ENCODE peak calls at places on chromosomes 2 and 18, in eight cellular contexts. K is psoas muscle, N is AG09309, V is DND-41, E is BE2C, P is heart left ventricle, W is fibroblast of lung, A is endodermal cell. H is an unnamed sample.
A peak's percentile ranks its signal among the peaks of the same experiment; 100 is the strongest.

GRCh38 chr2:111666160-111666559 is 217.8 kb downstream of the ANAPC1 start:
- DNase-seq in K (no peak), N (no peak), V (peak; percentile 0), E (no peak), P (no peak), W (no peak), A (peak; percentile 10), H (no peak)

GRCh38 chr18:61946449-61946848 is 53.6 kb upstream of the RNF152 start:
- DNase-seq in K (no peak), N (no peak), V (no peak), E (no peak), P (no peak), W (peak; percentile 89), A (no peak), H (peak; percentile 59)

GRCh38 chr18:42784612-42785011 is 330.9 kb downstream of the RIT2 start:
- DNase-seq in K (no peak), N (no peak), V (no peak), E (no peak), P (no peak), W (peak; percentile 38), A (no peak), H (no peak)

GRCh38 chr2:26164641-26165211 is 8.2 kb upstream of the GAREM2 start:
- DNase-seq in K (no peak), N (no peak), V (no peak), E (no peak), P (no peak), W (no peak), A (peak; percentile 17), H (no peak)

GRCh38 chr2:85705680-85706039 is 11.5 kb downstream of the GNLY start:
- DNase-seq in K (peak; percentile 48), N (peak; percentile 95), V (no peak), E (no peak), P (no peak), W (peak; percentile 98), A (no peak), H (peak; percentile 99)

GRCh38 chr2:144682248-144682647 is 162.3 kb upstream of the ZEB2 start:
- DNase-seq in K (no peak), N (no peak), V (no peak), E (no peak), P (no peak), W (no peak), A (no peak), H (no peak)

GRCh38 chr18:48638896-48639771 is 100.3 kb downstream of the CTIF start:
- DNase-seq in K (no peak), N (no peak), V (no peak), E (no peak), P (no peak), W (no peak), A (no peak), H (no peak)

GRCh38 chr2:165432234-165432966 is 37.1 kb upstream of the CSRNP3 start:
- DNase-seq in K (no peak), N (no peak), V (no peak), E (no peak), P (no peak), W (no peak), A (no peak), H (no peak)

GRCh38 chr2:43142921-43143438 is 83.4 kb downstream of the ZFP36L2 start:
- DNase-seq in K (peak; percentile 8), N (no peak), V (peak; percentile 47), E (no peak), P (no peak), W (no peak), A (no peak), H (peak; percentile 38)
- TF ChIP-seq CTCF in K (no peak), N (no peak), V (peak; percentile 57), E (peak; percentile 7), P (no peak), W (no peak), A (peak; percentile 22), H (no peak)

GRCh38 chr2:218983263-218983970 is 1.6 kb downstream of the FEV start:
- DNase-seq in K (no peak), N (no peak), V (no peak), E (peak; percentile 69), P (no peak), W (no peak), A (peak; percentile 74), H (no peak)

GRCh38 chr2:218982312-218983262 is 2.4 kb downstream of the FEV start:
- DNase-seq in K (no peak), N (no peak), V (no peak), E (peak; percentile 68), P (no peak), W (no peak), A (peak; percentile 67), H (no peak)

GRCh38 chr2:218979846-218980738 is 4.9 kb downstream of the FEV start:
- DNase-seq in K (peak; percentile 85), N (no peak), V (peak; percentile 82), E (peak; percentile 94), P (peak; percentile 73), W (peak; percentile 66), A (peak; percentile 97), H (peak; percentile 71)

GRCh38 chr2:218981390-218982311 is 3.3 kb downstream of the FEV start:
- DNase-seq in K (no peak), N (no peak), V (no peak), E (peak; percentile 64), P (peak; percentile 39), W (peak; percentile 20), A (peak; percentile 81), H (no peak)

DNA sequence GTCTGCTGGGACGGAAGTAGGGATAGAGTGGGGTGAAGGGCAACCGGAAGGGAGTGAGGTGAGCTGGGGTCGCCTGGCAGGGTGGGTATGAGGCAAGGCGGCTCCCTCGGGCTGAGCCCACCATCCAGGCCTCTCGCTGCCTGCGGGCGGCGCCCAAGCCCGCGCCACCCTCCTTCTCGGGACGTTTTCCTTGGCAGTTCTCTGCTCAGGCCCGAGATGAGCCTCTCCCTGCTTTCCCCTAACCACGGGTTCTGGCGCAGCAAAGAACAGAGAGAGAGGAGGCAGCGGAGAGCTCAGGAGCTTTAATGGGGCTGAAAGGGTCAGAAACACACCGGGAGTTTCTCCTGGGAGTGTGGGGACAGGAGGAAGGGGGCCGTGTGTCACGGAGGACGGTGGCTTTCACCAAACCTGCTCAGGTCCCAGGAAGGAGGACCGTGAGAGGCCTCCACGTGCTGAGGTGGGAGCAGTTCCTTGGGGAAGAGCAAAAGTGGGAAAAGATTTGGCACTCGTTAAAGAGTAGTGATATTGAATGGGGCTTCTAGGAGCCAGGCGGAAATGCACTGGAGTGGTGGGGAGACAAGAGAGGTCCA is 4.1 kb downstream of the FEV start:
- DNase-seq in K (no peak), N (no peak), V (no peak), E (peak; percentile 72), P (no peak), W (no peak), A (peak; percentile 66), H (no peak)
- H3K4me3 ChIP-seq in K (peak overlapping the region; percentile 43), N (no peak overlapping the region), V (no peak overlapping the region), E (peak overlapping the region; percentile 60), P (no peak overlapping the region), W (no peak overlapping the region), A (no peak overlapping the region), H (no peak overlapping the region)

GRCh38 chr2:234494361-234495075 is 2.4 kb downstream of the ARL4C start:
- DNase-seq in K (no peak), N (no peak), V (peak; percentile 47), E (no peak), P (no peak), W (peak; percentile 85), A (peak; percentile 56), H (no peak)

GRCh38 chr2:234496835-234497591 is at the start of gene ARL4C:
- DNase-seq in K (peak; percentile 69), N (no peak), V (peak; percentile 78), E (peak; percentile 85), P (peak; percentile 78), W (peak; percentile 73), A (peak; percentile 93), H (peak; percentile 31)

GRCh38 chr2:234496442-234496834 is 443 bp downstream of the ARL4C start:
- DNase-seq in K (peak; percentile 27), N (no peak), V (peak; percentile 52), E (peak; percentile 52), P (no peak), W (peak; percentile 54), A (peak; percentile 67), H (peak; percentile 25)

GRCh38 chr2:234495076-234495800 is 1.6 kb downstream of the ARL4C start:
- DNase-seq in K (no peak), N (no peak), V (peak; percentile 36), E (no peak), P (no peak), W (no peak), A (peak; percentile 86), H (peak; percentile 47)

DNA sequence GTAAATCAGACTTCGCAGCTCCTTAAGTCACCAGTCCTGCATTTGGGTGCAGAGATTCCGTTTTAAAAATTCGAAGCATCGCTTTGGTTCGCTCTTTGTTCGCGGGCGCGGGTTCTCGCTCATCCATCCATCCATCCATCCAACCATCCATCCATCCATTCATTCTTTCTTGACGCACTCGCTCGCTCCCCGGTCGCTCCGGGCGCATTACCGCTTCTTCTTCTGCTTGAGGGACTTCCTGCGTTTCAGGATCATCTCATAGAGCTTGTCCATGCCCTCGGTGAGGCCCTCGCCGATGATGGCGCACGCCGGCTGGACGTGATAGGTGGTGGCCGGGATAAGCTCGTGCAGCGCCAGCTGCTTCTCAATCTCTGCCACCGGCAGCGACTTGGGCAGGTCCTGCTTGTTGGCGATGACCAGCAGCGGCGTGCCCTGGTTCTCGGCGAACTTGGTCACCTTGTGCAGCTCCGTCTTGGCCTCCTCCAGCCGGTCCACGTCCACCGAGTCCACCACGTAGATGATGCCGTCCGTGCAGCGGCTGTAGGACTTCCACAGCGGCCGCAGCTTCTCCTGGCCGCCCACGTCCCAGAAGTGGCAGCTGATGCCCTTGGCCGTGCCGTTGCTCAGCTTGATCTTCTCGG is 960 bp downstream of the ARL4C start:
- DNase-seq in K (peak; percentile 22), N (no peak), V (peak; percentile 56), E (peak; percentile 58), P (no peak), W (no peak), A (peak; percentile 79), H (no peak)
- TF ChIP-seq CTCF in K (no peak), N (no peak), V (no peak), E (no peak), P (no peak), W (no peak), A (no peak), H (no peak)

GRCh38 chr2:151881342-151881741 is 53.1 kb upstream of the ARL5A start:
- DNase-seq in K (no peak), N (no peak), V (no peak), E (no peak), P (no peak), W (no peak), A (no peak), H (no peak)

GRCh38 chr2:151882786-151883445 is 54.7 kb upstream of the ARL5A start:
- DNase-seq in K (no peak), N (no peak), V (no peak), E (no peak), P (no peak), W (no peak), A (no peak), H (no peak)

GRCh38 chr2:151886235-151886634 is 58.0 kb upstream of the ARL5A start:
- DNase-seq in K (no peak), N (no peak), V (no peak), E (no peak), P (no peak), W (no peak), A (no peak), H (peak; percentile 7)

GRCh38 chr2:151891566-151892194 is 63.5 kb upstream of the ARL5A start:
- DNase-seq in K (no peak), N (no peak), V (no peak), E (no peak), P (no peak), W (no peak), A (peak; percentile 69), H (no peak)

DNA sequence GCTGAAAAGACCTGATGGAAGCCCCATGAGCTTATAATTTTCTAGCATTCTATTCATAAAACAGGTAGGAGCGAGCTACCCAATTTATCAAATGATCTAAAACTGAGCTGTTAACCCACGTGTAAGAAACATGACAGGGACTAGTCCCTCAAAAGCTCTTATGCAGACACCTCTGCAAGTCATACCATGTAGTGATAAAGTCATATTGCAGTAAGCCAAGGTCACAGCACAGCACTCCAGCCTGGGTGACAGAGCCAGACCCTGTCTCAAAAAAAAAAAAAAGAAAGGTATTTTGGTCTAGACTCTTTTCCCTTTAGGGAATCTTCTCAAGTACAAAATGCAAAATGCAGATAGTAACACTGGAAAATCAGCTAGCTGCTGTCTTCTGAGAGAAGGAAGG is 58.9 kb upstream of the ARL5A start:
- DNase-seq in K (no peak), N (no peak), V (no peak), E (no peak), P (no peak), W (no peak), A (no peak), H (no peak)
- H3K4me3 ChIP-seq in K (no peak overlapping the region), N (no peak overlapping the region), V (no peak overlapping the region), E (no peak overlapping the region), P (no peak overlapping the region), W (no peak overlapping the region), A (no peak overlapping the region), H (no peak overlapping the region)

H was measured in fibroblast of mammary gland.